ENCODE peak calls at places on chromosomes 16 and 17, in four cellular contexts. F, I, O and X are unnamed samples.

GRCh38 chr16:69329369-69330285 is 761 bp downstream of the PDF start:
- DNase-seq in F (no peak), O (peak), I (no peak), X (peak)

GRCh38 chr17:2090804-2091534 is 36.1 kb downstream of the HIC1 start:
- DNase-seq in O (no peak), I (no peak), F (no peak), X (no peak)

GRCh38 chr16:85234310-85235235 is 122.3 kb upstream of the CIBAR2 start:
- DNase-seq in O (no peak), F (no peak), I (no peak), X (no peak)

GRCh38 chr17:41061969-41062368 is 2.1 kb upstream of the KRTAP2-3 start:
- DNase-seq in I (no peak), F (no peak), O (no peak), X (no peak)

GRCh38 chr16:90019543-90020259 is 445 bp upstream of the DBNDD1 start:
- DNase-seq in O (peak), I (peak), F (no peak), X (no peak)

GRCh38 chr16:11328172-11329079 is 16.8 kb upstream of the RMI2 start:
- DNase-seq in F (no peak), I (peak), O (peak), X (peak)

GRCh38 chr16:84043486-84044107 is 1.0 kb upstream of the SLC38A8 start:
- DNase-seq in I (no peak), F (no peak), O (no peak), X (no peak)

GRCh38 chr16:1918890-1919679 is 870 bp upstream of the HS3ST6 start:
- DNase-seq in I (no peak), O (no peak), F (no peak), X (no peak)

GRCh38 chr16:79601978-79602609 is 1.6 kb upstream of the MAF start:
- DNase-seq in F (peak), I (peak), O (peak), X (peak)

GRCh38 chr17:2735896-2736295 is 13.6 kb downstream of the CCDC92B start:
- DNase-seq in O (no peak), F (no peak), I (no peak), X (no peak)

GRCh38 chr17:81429813-81430510 is 34.7 kb downstream of the BAHCC1 start:
- DNase-seq in I (no peak), O (no peak), F (no peak), X (peak)